ENCODE peak calls at places on chromosomes 16 and 17, in eight cellular contexts. X is OCI-LY7; M is activated naive CD8-positive, alpha-beta T cell treated with anti-CD3 and anti-CD28 coated beads for 36 hours; K is NCI-H1092; S is T-helper 1 cell; V is PC-9; T is colonic mucosa; Z is SHP77. Q is an unnamed sample.

GRCh38 chr17:75983501-75984181 is 4.6 kb downstream of the TEN1 start:
- DNase-seq in X (no peak), S (no peak), T (no peak), V (peak), K (no peak), M (no peak), Z (no peak), Q (no peak)

GRCh38 chr17:81097943-81098308 is 63.0 kb downstream of the BAIAP2 start:
- DNase-seq in K (no peak), X (no peak), S (no peak), T (peak), V (peak), Z (no peak), M (peak), Q (no peak)

GRCh38 chr16:31262084-31262483 is 2.3 kb downstream of the ITGAM start:
- DNase-seq in M (no peak), S (no peak), V (no peak), X (no peak), Z (no peak), T (no peak), K (no peak), Q (no peak)

GRCh38 chr17:12769981-12770380 is 19.3 kb upstream of the ARHGAP44 start:
- DNase-seq in T (no peak), Z (no peak), X (no peak), K (no peak), M (no peak), V (no peak), S (no peak), Q (no peak)

GRCh38 chr16:28276301-28276700 is 16.0 kb upstream of the SBK1 start:
- DNase-seq in V (no peak), Z (no peak), T (no peak), K (no peak), S (no peak), M (no peak), X (no peak), Q (no peak)

GRCh38 chr17:28685366-28685765 is 23.4 kb downstream of the SUPT6H start:
- DNase-seq in T (no peak), X (no peak), K (no peak), M (no peak), V (no peak), S (no peak), Z (no peak), Q (no peak)

GRCh38 chr17:65173284-65173793 is 36.2 kb downstream of the RGS9 start:
- DNase-seq in X (peak), K (peak), S (peak), M (peak), T (peak), Z (no peak), V (peak), Q (peak)

GRCh38 chr17:56694825-56695224 is 101.3 kb downstream of the NOG start:
- DNase-seq in K (no peak), M (no peak), Z (no peak), S (no peak), T (no peak), V (no peak), X (no peak), Q (no peak)

GRCh38 chr16:1430759-1431496 is at the start of gene PERCC1:
- DNase-seq in K (peak), V (no peak), T (no peak), M (no peak), Z (peak), S (no peak), X (no peak), Q (no peak)

GRCh38 chr17:42573095-42573494 is 4.4 kb downstream of the PSMC3IP start:
- DNase-seq in V (no peak), M (no peak), S (no peak), T (no peak), X (no peak), Z (no peak), K (no peak), Q (no peak)